ENCODE peak calls at places on chromosomes 2 and 18, in eight cellular contexts. G is nephron progenitor cell, Y is HFFc6, U is colonic mucosa, D is ovary, P is tibial nerve, O is MM.1S, Z is GM20000. T is an unnamed sample.

GRCh38 chr2:222288590-222289279 is 10.1 kb downstream of the PAX3 start:
- DNase-seq in G (no peak), Y (no peak), U (no peak), D (no peak), P (no peak), O (no peak), Z (no peak), T (no peak)

GRCh38 chr18:62953663-62954062 is 238.3 kb downstream of the PHLPP1 start:
- DNase-seq in G (no peak), Y (no peak), U (no peak), D (no peak), P (no peak), O (no peak), Z (no peak), T (no peak)

GRCh38 chr2:103792039-103792438 is 1030.2 kb downstream of the TMEM182 start:
- DNase-seq in G (no peak), Y (no peak), U (no peak), D (no peak), P (no peak), O (no peak), Z (no peak), T (no peak)

GRCh38 chr2:105081006-105081701 is 43.3 kb downstream of the MRPS9 start:
- DNase-seq in G (peak; percentile 27), Y (no peak), U (no peak), D (no peak), P (no peak), O (no peak), Z (no peak), T (no peak)

GRCh38 chr2:174777334-174777733 is 13.1 kb upstream of the CHRNA1 start:
- DNase-seq in G (no peak), Y (no peak), U (no peak), D (no peak), P (no peak), O (no peak), Z (no peak), T (no peak)

GRCh38 chr2:225937625-225938024 is 538.1 kb downstream of the NYAP2 start:
- DNase-seq in G (no peak), Y (no peak), U (no peak), D (no peak), P (no peak), O (peak; percentile 18), Z (no peak), T (no peak)

GRCh38 chr2:239369631-239370161 is 31.1 kb downstream of the HDAC4 start:
- DNase-seq in G (no peak), Y (peak; percentile 66), U (no peak), D (no peak), P (no peak), O (no peak), Z (peak; percentile 74), T (peak; percentile 79)

GRCh38 chr2:21820271-21820670 is 696.5 kb downstream of the TDRD15 start:
- DNase-seq in G (no peak), Y (no peak), U (no peak), D (no peak), P (no peak), O (no peak), Z (no peak), T (no peak)

GRCh38 chr2:15733867-15734765 is 142.4 kb downstream of the DDX1 start:
- DNase-seq in G (no peak), Y (peak; percentile 9), U (no peak), D (no peak), P (no peak), O (no peak), Z (no peak), T (no peak)

GRCh38 chr2:8133331-8133730 is 548.5 kb upstream of the ID2 start:
- DNase-seq in G (no peak), Y (no peak), U (no peak), D (no peak), P (no peak), O (no peak), Z (no peak), T (no peak)
- TF ChIP-seq CTCF in G (no peak), Y (no peak), U (no peak), D (no peak), P (no peak), O (no peak), Z (no peak), T (no peak)

GRCh38 chr2:227349989-227350648 is 25.1 kb downstream of the MFF start:
- DNase-seq in G (no peak), Y (no peak), U (no peak), D (no peak), P (no peak), O (no peak), Z (no peak), T (no peak)
- TF ChIP-seq CTCF in G (no peak), Y (no peak), U (no peak), D (no peak), P (no peak), O (no peak), Z (no peak), T (no peak)

GRCh38 chr2:71186973-71187372 is 39.9 kb downstream of the PAIP2B start:
- DNase-seq in G (no peak), Y (no peak), U (no peak), D (no peak), P (no peak), O (no peak), Z (no peak), T (no peak)

GRCh38 chr2:71187589-71187988 is 39.3 kb downstream of the PAIP2B start:
- DNase-seq in G (no peak), Y (no peak), U (no peak), D (no peak), P (no peak), O (no peak), Z (no peak), T (no peak)

DNA sequence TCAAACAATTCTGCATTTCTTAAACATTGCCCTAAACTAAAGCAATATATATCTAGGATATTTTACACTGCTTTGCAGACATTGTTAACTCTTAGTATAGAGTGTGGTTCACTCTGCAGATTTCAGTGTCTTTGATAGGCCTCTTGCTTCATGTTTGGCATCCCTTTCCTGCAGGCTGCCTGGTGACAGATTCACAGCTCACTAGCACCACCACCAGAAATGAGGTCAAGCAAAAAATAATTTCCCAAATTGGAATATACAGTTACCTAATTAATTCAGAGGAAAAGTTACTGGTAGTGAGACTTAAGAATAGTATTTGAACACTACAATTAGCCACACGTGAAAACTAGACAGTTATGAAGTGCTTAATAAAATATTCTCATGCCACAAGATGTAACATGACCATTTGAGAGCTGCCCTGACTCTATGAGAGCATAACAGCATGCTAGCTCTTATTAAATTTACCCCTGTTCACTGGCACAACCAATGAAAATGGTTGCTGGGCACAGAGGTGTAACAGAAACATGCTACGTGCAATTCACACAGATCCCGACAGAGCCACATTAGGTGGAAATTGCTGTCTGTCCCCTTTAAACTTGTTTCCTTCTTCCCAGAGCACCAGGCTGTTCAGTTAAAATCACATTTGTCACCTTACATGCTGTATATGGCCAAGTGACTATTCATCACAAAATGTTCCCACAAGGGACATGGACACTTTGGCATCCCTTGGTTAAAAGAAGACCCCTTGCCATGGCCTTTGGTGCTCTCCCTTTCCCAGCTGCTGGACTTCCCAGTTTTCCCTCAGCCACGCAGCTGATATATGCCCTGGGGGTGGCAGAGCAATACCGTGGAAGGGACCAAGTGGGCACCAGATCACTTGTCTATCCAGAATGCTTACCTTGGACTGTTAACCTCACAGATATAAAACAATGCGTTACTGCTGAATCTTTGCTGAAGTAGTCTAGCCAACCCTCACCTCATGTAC is 35.7 kb downstream of the PAIP2B start:
- DNase-seq in G (no peak), Y (peak; percentile 16), U (no peak), D (no peak), P (no peak), O (no peak), Z (no peak), T (no peak)
- TF ChIP-seq CTCF in G (no peak), Y (peak; percentile 55), U (no peak), D (no peak), P (peak; percentile 12), O (peak; percentile 29), Z (no peak), T (no peak)

DNA sequence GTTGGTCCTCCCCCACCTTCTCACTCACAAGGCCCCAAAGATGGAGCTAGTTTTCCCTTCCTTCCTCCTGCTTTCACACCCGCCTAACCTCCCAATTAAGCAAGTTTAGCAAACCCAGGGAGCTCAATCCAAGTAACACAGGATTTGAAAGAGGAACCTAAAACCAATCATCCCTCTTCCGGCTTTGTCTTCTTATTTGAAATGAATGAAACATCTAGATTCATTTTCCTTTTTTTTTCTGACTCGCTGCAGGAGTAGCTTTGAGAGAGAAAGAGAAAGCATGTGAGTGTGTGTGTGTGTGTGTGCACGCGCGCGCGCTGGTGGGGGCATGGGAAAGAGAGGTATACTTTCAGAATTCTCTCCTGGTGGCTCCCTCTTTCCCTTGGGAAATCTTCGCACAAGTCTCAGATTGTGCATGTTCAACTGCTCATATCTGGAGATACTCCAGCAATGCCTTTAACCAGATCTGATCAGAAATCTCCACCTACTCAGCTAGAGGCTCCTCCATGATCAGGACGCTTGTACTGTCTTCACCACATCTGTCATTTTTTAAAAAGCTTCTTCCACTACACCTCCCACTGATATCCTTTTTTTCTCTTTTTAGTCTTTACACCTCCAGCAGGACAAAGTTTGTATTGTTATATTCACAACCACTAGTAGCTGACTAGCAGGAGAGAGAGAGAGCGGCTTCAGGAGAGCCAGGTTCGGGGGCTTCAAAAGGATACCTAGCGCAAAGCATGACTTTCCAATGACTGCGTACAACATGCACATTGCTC is 1.6 kb downstream of the SLC8A1 start:
- DNase-seq in G (no peak), Y (peak; percentile 54), U (no peak), D (no peak), P (no peak), O (peak; percentile 33), Z (no peak), T (peak; percentile 5)
- TF ChIP-seq CTCF in G (no peak), Y (no peak), U (no peak), D (no peak), P (no peak), O (no peak), Z (no peak), T (no peak)

DNA sequence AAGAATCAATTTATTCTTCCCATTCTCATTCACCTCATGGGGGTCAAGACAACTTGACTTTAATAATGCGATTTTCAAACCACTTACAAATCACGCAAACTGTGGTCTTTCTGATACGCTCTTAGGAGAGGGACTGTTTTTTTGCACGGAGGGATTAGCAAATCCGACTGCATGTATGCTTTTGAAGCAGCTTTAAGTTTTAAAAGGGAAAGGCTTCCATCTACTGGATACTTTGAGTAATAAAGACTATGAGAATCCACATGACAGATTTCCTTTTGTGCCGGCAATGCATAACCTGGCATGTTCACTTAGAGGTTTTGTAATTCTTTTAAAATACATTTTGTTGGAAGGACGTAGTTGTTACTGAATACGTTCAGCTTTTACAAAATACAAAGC is 322.9 kb upstream of the KCNJ3 start:
- DNase-seq in G (peak; percentile 5), Y (no peak), U (no peak), D (no peak), P (no peak), O (no peak), Z (no peak), T (no peak)
- TF ChIP-seq CTCF in G (peak; percentile 51), Y (no peak), U (no peak), D (no peak), P (peak; percentile 20), O (peak; percentile 24), Z (no peak), T (no peak)

GRCh38 chr2:111149882-111150455 is 29.3 kb downstream of the BCL2L11 start:
- DNase-seq in G (no peak), Y (no peak), U (no peak), D (no peak), P (no peak), O (no peak), Z (no peak), T (no peak)
- TF ChIP-seq CTCF in G (no peak), Y (peak; percentile 15), U (no peak), D (no peak), P (no peak), O (no peak), Z (no peak), T (no peak)

GRCh38 chr2:201984800-201985525 is 48.7 kb upstream of the FZD7 start:
- DNase-seq in G (no peak), Y (no peak), U (peak; percentile 24), D (peak; percentile 12), P (peak; percentile 15), O (no peak), Z (no peak), T (no peak)
- TF ChIP-seq CTCF in G (no peak), Y (no peak), U (no peak), D (no peak), P (no peak), O (no peak), Z (no peak), T (no peak)